ENCODE peak calls at places on chromosomes 12 and 14, in six cellular contexts. L is testis, K is transverse colon, X is ovary, Z is Peyer's patch, P is uterus. C is an unnamed sample.

GRCh38 chr12:82948462-82948861 is 261.8 kb downstream of the TMTC2 start:
- DNase-seq in L (no peak), K (no peak), X (no peak), Z (no peak), P (no peak), C (no peak)

GRCh38 chr12:109962388-109962787 is 33.8 kb downstream of the GIT2 start:
- DNase-seq in L (no peak), K (no peak), X (no peak), Z (no peak), P (no peak), C (no peak)

GRCh38 chr14:48193893-48194292 is 518.5 kb upstream of the MDGA2 start:
- DNase-seq in L (peak), K (no peak), X (no peak), Z (no peak), P (no peak), C (no peak)

GRCh38 chr14:39488600-39488999 is 56.4 kb upstream of the FBXO33 start:
- DNase-seq in L (no peak), K (no peak), X (no peak), Z (no peak), P (no peak), C (no peak)

GRCh38 chr12:122937622-122938091 is 28.6 kb downstream of the ABCB9 start:
- DNase-seq in L (no peak), K (no peak), X (no peak), Z (no peak), P (no peak), C (no peak)

GRCh38 chr12:52241205-52241842 is 8.3 kb downstream of the KRT7 start:
- DNase-seq in L (no peak), K (no peak), X (no peak), Z (no peak), P (no peak), C (no peak)

GRCh38 chr14:102779574-102780315 is 2.5 kb downstream of the TRAF3 start:
- DNase-seq in L (no peak), K (no peak), X (no peak), Z (no peak), P (no peak), C (no peak)

GRCh38 chr12:106138646-106139421 is at the start of gene NUAK1:
- DNase-seq in L (peak), K (peak), X (peak), Z (peak), P (peak), C (peak)

GRCh38 chr12:33115716-33116115 is 219.1 kb upstream of the PKP2 start:
- DNase-seq in L (no peak), K (no peak), X (no peak), Z (no peak), P (no peak), C (no peak)

GRCh38 chr14:96149131-96149530 is 55.5 kb upstream of the BDKRB2 start:
- DNase-seq in L (no peak), K (no peak), X (no peak), Z (no peak), P (no peak), C (no peak)

GRCh38 chr12:58502236-58502635 is 418.1 kb downstream of the LRIG3 start:
- DNase-seq in L (no peak), K (no peak), X (no peak), Z (no peak), P (no peak), C (no peak)

GRCh38 chr14:61444215-61444768 is 122.9 kb downstream of the PRKCH start:
- DNase-seq in L (no peak), K (peak), X (no peak), Z (peak), P (no peak), C (no peak)

GRCh38 chr14:36553650-36554260 is 28.7 kb downstream of the NKX2-8 start:
- DNase-seq in L (peak), K (no peak), X (no peak), Z (no peak), P (no peak), C (peak)

GRCh38 chr14:35414365-35414764 is 9.8 kb upstream of the NFKBIA start:
- DNase-seq in L (no peak), K (no peak), X (no peak), Z (no peak), P (no peak), C (no peak)

GRCh38 chr12:3802721-3803120 is 49.8 kb upstream of the CRACR2A start:
- DNase-seq in L (no peak), K (no peak), X (no peak), Z (no peak), P (no peak), C (no peak)

GRCh38 chr12:65170245-65170881 is 980 bp downstream of the LEMD3 start:
- DNase-seq in L (peak), K (peak), X (peak), Z (peak), P (peak), C (peak)

GRCh38 chr14:103198429-103199140 is 75.3 kb downstream of the TNFAIP2 start:
- DNase-seq in L (no peak), K (no peak), X (no peak), Z (peak), P (peak), C (peak)

GRCh38 chr12:131095826-131096680 is 142.3 kb downstream of the ADGRD1 start:
- DNase-seq in L (peak), K (no peak), X (no peak), Z (peak), P (peak), C (no peak)

GRCh38 chr12:2958432-2959193 is 584 bp upstream of the TEAD4 start:
- DNase-seq in L (no peak), K (peak), X (peak), Z (no peak), P (peak), C (peak)

GRCh38 chr14:96567289-96567899 is 65.2 kb downstream of the PAPOLA start:
- DNase-seq in L (no peak), K (no peak), X (no peak), Z (no peak), P (no peak), C (no peak)

GRCh38 chr12:24600996-24601395 is 347.9 kb downstream of the BCAT1 start:
- DNase-seq in L (no peak), K (no peak), X (no peak), Z (no peak), P (no peak), C (peak)

GRCh38 chr12:68487721-68488309 is 122.9 kb upstream of the RAP1B start:
- DNase-seq in L (no peak), K (no peak), X (no peak), Z (no peak), P (no peak), C (no peak)

GRCh38 chr12:50338920-50339319 is 55.6 kb upstream of the LIMA1 start:
- DNase-seq in L (no peak), K (no peak), X (no peak), Z (no peak), P (no peak), C (no peak)
- TF ChIP-seq POLR2A in L (no peak), K (no peak), X (no peak), Z (no peak), P (no peak), C (no peak)

GRCh38 chr12:8032242-8033152 is at the start of gene FOXJ2:
- DNase-seq in L (peak), K (peak), X (peak), Z (peak), P (peak), C (peak)
- TF ChIP-seq POLR2A in L (no peak), K (peak), X (peak), Z (peak), P (peak), C (peak)

GRCh38 chr14:75067212-75067611 is 2.2 kb upstream of the ZC2HC1C start:
- DNase-seq in L (no peak), K (no peak), X (no peak), Z (no peak), P (no peak), C (no peak)

GRCh38 chr14:75069811-75070145 is 337 bp downstream of the ZC2HC1C start:
- DNase-seq in L (no peak), K (no peak), X (no peak), Z (no peak), P (no peak), C (no peak)

GRCh38 chr14:75070383-75070782 is 942 bp downstream of the ZC2HC1C start:
- DNase-seq in L (no peak), K (peak), X (peak), Z (no peak), P (peak), C (no peak)

GRCh38 chr14:75068294-75069020 is 984 bp upstream of the ZC2HC1C start:
- DNase-seq in L (no peak), K (no peak), X (no peak), Z (no peak), P (no peak), C (no peak)

GRCh38 chr14:75069021-75069810 is at the start of gene ZC2HC1C:
- DNase-seq in L (peak), K (peak), X (peak), Z (peak), P (peak), C (peak)
- TF ChIP-seq POLR2A in L (no peak), K (peak), X (peak), Z (peak), P (peak), C (peak)

GRCh38 chr14:53551862-53552261 is 398.7 kb upstream of the DDHD1 start:
- DNase-seq in L (no peak), K (no peak), X (no peak), Z (no peak), P (no peak), C (no peak)
- TF ChIP-seq POLR2A in L (no peak), K (no peak), X (no peak), Z (no peak), P (no peak), C (no peak)

GRCh38 chr12:14950421-14950820 is 11.0 kb downstream of the ARHGDIB start:
- DNase-seq in L (no peak), K (no peak), X (no peak), Z (no peak), P (no peak), C (no peak)
- TF ChIP-seq POLR2A in L (no peak), K (no peak), X (no peak), Z (no peak), P (no peak), C (no peak)

GRCh38 chr14:23056956-23057756 is at the start of gene CDH24:
- DNase-seq in L (peak), K (peak), X (peak), Z (peak), P (peak), C (peak)
- TF ChIP-seq POLR2A in L (no peak), K (no peak), X (no peak), Z (no peak), P (no peak), C (peak)

GRCh38 chr14:68281497-68281896 is 461.9 kb downstream of the RAD51B start:
- DNase-seq in L (no peak), K (no peak), X (no peak), Z (no peak), P (no peak), C (no peak)

GRCh38 chr14:68278568-68279436 is 459.2 kb downstream of the RAD51B start:
- DNase-seq in L (no peak), K (no peak), X (no peak), Z (no peak), P (no peak), C (peak)

GRCh38 chr14:68282479-68283377 is 463.1 kb downstream of the RAD51B start:
- DNase-seq in L (no peak), K (no peak), X (no peak), Z (no peak), P (no peak), C (no peak)

GRCh38 chr14:68279437-68279720 is 459.8 kb downstream of the RAD51B start:
- DNase-seq in L (no peak), K (no peak), X (no peak), Z (no peak), P (no peak), C (no peak)

DNA sequence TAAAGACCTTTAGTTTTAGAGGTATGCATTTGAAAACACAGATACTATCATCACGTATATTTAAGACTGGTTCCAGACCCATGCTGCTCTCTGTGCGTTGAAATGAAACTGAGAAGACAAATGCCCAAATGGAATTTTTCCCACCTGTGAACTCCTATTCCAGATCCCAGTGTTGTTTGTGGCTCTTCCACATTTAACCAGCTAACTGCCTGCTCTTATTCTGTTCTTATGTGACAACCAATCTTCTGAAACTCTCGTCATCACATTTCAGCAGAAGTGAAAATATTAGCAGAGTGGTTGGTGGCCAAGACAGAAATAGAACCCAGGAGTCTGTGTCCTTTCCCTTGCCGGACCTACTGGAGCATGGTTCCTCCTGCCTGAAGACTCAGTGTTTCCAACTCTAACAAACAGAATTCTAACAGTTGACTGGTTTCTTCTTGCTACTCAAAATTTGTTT is 460.2 kb downstream of the RAD51B start:
- DNase-seq in L (no peak), K (no peak), X (no peak), Z (peak), P (no peak), C (no peak)
- TF ChIP-seq POLR2A in L (no peak), K (no peak), X (no peak), Z (no peak), P (no peak), C (no peak)

GRCh38 chr12:124916370-124917134 is 2.1 kb upstream of the UBC start:
- DNase-seq in L (peak), K (peak), X (no peak), Z (peak), P (peak), C (no peak)
- TF ChIP-seq POLR2A in L (no peak), K (peak), X (no peak), Z (peak), P (peak), C (peak)

GRCh38 chr14:77470192-77470870 is 12.4 kb downstream of the AHSA1 start:
- DNase-seq in L (no peak), K (peak), X (no peak), Z (no peak), P (no peak), C (no peak)
- TF ChIP-seq POLR2A in L (no peak), K (peak), X (no peak), Z (no peak), P (no peak), C (no peak)